ENCODE peak calls at places on chromosomes 16 and 17, in four cellular contexts. B, Z, Q and L are unnamed samples.

GRCh38 chr17:59503489-59503888 is 61.9 kb upstream of the DHX40 start:
- DNase-seq in B (no peak), Q (no peak), Z (no peak), L (no peak)

GRCh38 chr16:49838639-49839461 is 17.1 kb downstream of the ZNF423 start:
- DNase-seq in B (no peak), Q (no peak), Z (no peak), L (no peak)

GRCh38 chr17:7586673-7587419 is 3.0 kb downstream of the SOX15 start:
- DNase-seq in Q (no peak), B (peak), Z (no peak), L (no peak)

GRCh38 chr17:78541488-78542237 is 35.5 kb downstream of the DNAH17 start:
- DNase-seq in Z (peak), B (peak), Q (no peak), L (peak)

GRCh38 chr16:89408315-89408714 is 82.0 kb downstream of the ANKRD11 start:
- DNase-seq in Q (no peak), B (no peak), Z (no peak), L (no peak)

GRCh38 chr16:876523-877241 is 76.1 kb upstream of the GNG13 start:
- DNase-seq in Z (no peak), B (no peak), Q (no peak), L (no peak)

GRCh38 chr16:4675864-4676786 is 17.2 kb upstream of the NUDT16L1 start:
- DNase-seq in Z (no peak), B (no peak), Q (no peak), L (no peak)

GRCh38 chr17:33302394-33302793 is 9.3 kb upstream of the ASIC2 start:
- DNase-seq in Q (no peak), B (no peak), Z (no peak), L (no peak)

GRCh38 chr17:34639706-34640425 is 60.5 kb downstream of the TMEM132E start:
- DNase-seq in Z (no peak), Q (no peak), B (no peak), L (no peak)

GRCh38 chr17:42660692-42661345 is 1.7 kb downstream of the TUBG2 start:
- DNase-seq in Z (peak), Q (peak), B (no peak), L (peak)

GRCh38 chr16:72471317-72471716 is 299.4 kb upstream of the PMFBP1 start:
- DNase-seq in Z (no peak), B (no peak), Q (no peak), L (no peak)

GRCh38 chr16:10923146-10923649 is 19.1 kb downstream of the DEXI start:
- DNase-seq in Q (no peak), Z (no peak), B (no peak), L (no peak)